ENCODE peak calls at places on chromosomes 16 and 17, in four cellular contexts. D is EL; P is activated CD8-positive, alpha-beta memory T cell treated with anti-CD3 and anti-CD28 coated beads for 1 hour; E is pancreas. I is an unnamed sample.
A peak's percentile ranks its signal among the peaks of the same experiment; 100 is the strongest.

GRCh38 chr17:48023408-48024148 is 14.0 kb downstream of the COPZ2 start:
- DNase-seq in D (peak; percentile 82), P (no peak), E (peak; percentile 88), I (no peak)

GRCh38 chr17:74295625-74296547 is 21.9 kb downstream of the DNAI2 start:
- DNase-seq in D (no peak), P (no peak), E (no peak), I (peak; percentile 31)

GRCh38 chr16:22348296-22348695 is 26.1 kb downstream of the CDR2 start:
- DNase-seq in D (peak; percentile 36), P (no peak), E (no peak), I (no peak)

GRCh38 chr17:36072431-36073121 is 8.5 kb downstream of the CCL18 start:
- DNase-seq in D (peak; percentile 33), P (peak; percentile 28), E (peak; percentile 32), I (peak; percentile 1)

GRCh38 chr16:81094771-81095251 is 1.4 kb downstream of the GCSH start:
- DNase-seq in D (peak; percentile 20), P (no peak), E (no peak), I (peak; percentile 11)

GRCh38 chr16:46885960-46886763 is 2.0 kb downstream of the GPT2 start:
- DNase-seq in D (no peak), P (no peak), E (peak; percentile 67), I (peak; percentile 68)

GRCh38 chr16:84356591-84357116 is 11.7 kb upstream of the ATP2C2 start:
- DNase-seq in D (peak; percentile 15), P (no peak), E (no peak), I (peak; percentile 23)

GRCh38 chr16:51526622-51527021 is 375.6 kb upstream of the SALL1 start:
- DNase-seq in D (no peak), P (no peak), E (no peak), I (no peak)

GRCh38 chr17:80612997-80613731 is 68.5 kb downstream of the RPTOR start:
- DNase-seq in D (no peak), P (no peak), E (no peak), I (no peak)

GRCh38 chr16:19696312-19696711 is 21.7 kb downstream of the KNOP1 start:
- DNase-seq in D (peak; percentile 77), P (peak; percentile 11), E (peak; percentile 57), I (peak; percentile 89)

GRCh38 chr17:61594294-61594825 is 3.3 kb upstream of the NACA2 start:
- DNase-seq in D (peak; percentile 36), P (no peak), E (no peak), I (no peak)

GRCh38 chr17:624341-624860 is 90.2 kb downstream of the VPS53 start:
- DNase-seq in D (no peak), P (no peak), E (no peak), I (no peak)

GRCh38 chr16:88331989-88332920 is 50.5 kb upstream of the ZNF469 start:
- DNase-seq in D (peak; percentile 100), P (no peak), E (peak; percentile 42), I (peak; percentile 100)

GRCh38 chr17:61519754-61520440 is 67.7 kb downstream of the TBX4 start:
- DNase-seq in D (no peak), P (no peak), E (no peak), I (no peak)

GRCh38 chr16:12837756-12838155 is 34.1 kb upstream of the CPPED1 start:
- DNase-seq in D (no peak), P (no peak), E (no peak), I (no peak)

GRCh38 chr17:67628580-67629013 is 89.1 kb upstream of the NOL11 start:
- DNase-seq in D (no peak), P (no peak), E (peak; percentile 32), I (no peak)

GRCh38 chr17:49555495-49556018 is 20.1 kb upstream of the NXPH3 start:
- DNase-seq in D (no peak), P (no peak), E (no peak), I (no peak)

GRCh38 chr17:48002208-48002919 is 31.5 kb downstream of the CDK5RAP3 start:
- DNase-seq in D (peak; percentile 72), P (no peak), E (no peak), I (peak; percentile 87)

GRCh38 chr17:17204635-17205231 is 1.4 kb downstream of the PLD6 start:
- DNase-seq in D (no peak), P (no peak), E (no peak), I (no peak)

GRCh38 chr17:74513987-74514631 is 17.2 kb downstream of the CD300LB start:
- DNase-seq in D (peak; percentile 50), P (no peak), E (no peak), I (peak; percentile 69)

GRCh38 chr17:79212150-79213087 is 137.8 kb downstream of the ENGASE start:
- DNase-seq in D (no peak), P (no peak), E (no peak), I (no peak)

GRCh38 chr17:36945959-36946725 is 2.6 kb upstream of the AATF start:
- DNase-seq in D (no peak), P (no peak), E (no peak), I (no peak)

GRCh38 chr16:49129935-49130334 is 151.7 kb downstream of the CBLN1 start:
- DNase-seq in D (no peak), P (no peak), E (no peak), I (no peak)

GRCh38 chr17:68843522-68843921 is 111.7 kb downstream of the ABCA8 start:
- DNase-seq in D (no peak), P (no peak), E (peak; percentile 8), I (no peak)

GRCh38 chr17:65177901-65178300 is 40.7 kb downstream of the RGS9 start:
- DNase-seq in D (peak; percentile 68), P (no peak), E (no peak), I (peak; percentile 59)

GRCh38 chr16:81542609-81543570 is 98.3 kb downstream of the CMIP start:
- DNase-seq in D (no peak), P (no peak), E (no peak), I (no peak)

GRCh38 chr17:53628011-53628410 is 194.7 kb upstream of the KIF2B start:
- DNase-seq in D (peak; percentile 81), P (no peak), E (no peak), I (peak; percentile 78)

GRCh38 chr16:79158337-79158736 is 442.2 kb downstream of the MAF start:
- DNase-seq in D (no peak), P (no peak), E (no peak), I (no peak)

I was measured in astrocyte.